ENCODE peak calls at places on chromosomes 4 and X, in five cellular contexts. Y is activated naive CD4-positive, alpha-beta T cell treated with anti-CD3 and anti-CD28 coated beads, Interleukin-2, amount 50 U/mL, for 16 hours; Z is brain microvascular endothelial cell; N is NCI-H524; B is stimulated activated CD8-positive, alpha-beta memory T cell treated with anti-CD3 and anti-CD28 coated beads, Interleukin-15, amount 100 ng/mL, for 1 hour. C is an unnamed sample.

GRCh38 chrX:48956728-48957414 is 536 bp downstream of the OTUD5 start:
- DNase-seq in B (no peak), Z (no peak), N (no peak), Y (peak; percentile 59), C (no peak)

GRCh38 chr4:108852691-108853090 is 89.8 kb upstream of the ETNPPL start:
- DNase-seq in Z (no peak), N (no peak), Y (no peak), B (no peak), C (no peak)

GRCh38 chr4:12852338-12853307 is 631.5 kb downstream of the RAB28 start:
- DNase-seq in Z (peak; percentile 31), N (no peak), B (no peak), Y (no peak), C (peak; percentile 76)

GRCh38 chr4:46450556-46450955 is 60.6 kb upstream of the GABRA2 start:
- DNase-seq in N (no peak), B (no peak), Y (no peak), Z (no peak), C (no peak)

GRCh38 chr4:89640620-89641366 is 196.2 kb downstream of the SNCA start:
- DNase-seq in Z (peak; percentile 42), N (peak; percentile 29), Y (no peak), B (no peak), C (no peak)

GRCh38 chrX:132692066-132692465 is 203.2 kb upstream of the MBNL3 start:
- DNase-seq in B (no peak), N (no peak), Z (peak; percentile 2), Y (no peak), C (no peak)

GRCh38 chrX:153450114-153450948 is 4.5 kb upstream of the TREX2 start:
- DNase-seq in N (no peak), B (no peak), Z (no peak), Y (no peak), C (no peak)

GRCh38 chr4:69038582-69038981 is 57.7 kb upstream of the UGT2B7 start:
- DNase-seq in Y (no peak), Z (peak; percentile 61), N (no peak), B (no peak), C (no peak)

GRCh38 chrX:71871367-71871766 is 39.3 kb upstream of the NHSL2 start:
- DNase-seq in Y (no peak), Z (peak; percentile 12), N (no peak), B (no peak), C (no peak)

GRCh38 chrX:24619647-24620046 is 27.5 kb downstream of the PCYT1B start:
- DNase-seq in B (no peak), Y (no peak), Z (peak; percentile 30), N (no peak), C (no peak)

GRCh38 chrX:47523297-47523696 is 37.7 kb upstream of the ARAF start:
- DNase-seq in Z (peak; percentile 62), Y (peak; percentile 77), N (peak; percentile 66), B (peak; percentile 59), C (peak; percentile 83)

GRCh38 chr4:20543131-20543530 is 157.1 kb upstream of the PACRGL start:
- DNase-seq in Z (no peak), Y (no peak), B (no peak), N (no peak), C (no peak)

GRCh38 chr4:111596491-111596890 is 548.8 kb upstream of the FAM241A start:
- DNase-seq in B (no peak), Z (no peak), N (no peak), Y (no peak), C (no peak)

GRCh38 chrX:101220881-101221280 is 1.3 kb downstream of the DRP2 start:
- DNase-seq in B (no peak), Z (no peak), N (no peak), Y (no peak), C (no peak)

GRCh38 chr4:100060765-100061416 is 110.8 kb upstream of the H2AZ1 start:
- DNase-seq in N (no peak), Y (no peak), Z (no peak), B (no peak), C (no peak)

GRCh38 chrX:20252392-20253231 is 14.1 kb downstream of the RPS6KA3 start:
- DNase-seq in N (peak; percentile 9), B (peak; percentile 49), Z (peak; percentile 45), Y (peak; percentile 64), C (no peak)

GRCh38 chr4:145960012-145960411 is 21.4 kb upstream of the ZNF827 start:
- DNase-seq in B (no peak), Y (no peak), N (no peak), Z (no peak), C (no peak)

GRCh38 chrX:23699636-23700194 is 32.4 kb downstream of the PRDX4 start:
- DNase-seq in Y (peak; percentile 11), N (no peak), Z (no peak), B (no peak), C (no peak)